ENCODE peak calls at places on chromosomes 12 and 14, in six cellular contexts. One of them, this sample, is unnamed.

GRCh38 chr12:52086366-52086765 is 6.9 kb downstream of the SMIM41 start:
- DNase-seq in GM23338: no peak
- DNase-seq in OCI-LY7: no peak
- DNase-seq in neural progenitor cell: no peak
- DNase-seq in GM23248: peak
- DNase-seq in HCT116: no peak
- DNase-seq in this sample: no peak

GRCh38 chr12:52702338-52702737 is 986 bp downstream of the KRT77 start:
- DNase-seq in GM23338: no peak
- DNase-seq in OCI-LY7: no peak
- DNase-seq in neural progenitor cell: no peak
- DNase-seq in GM23248: no peak
- DNase-seq in HCT116: no peak
- DNase-seq in this sample: no peak

GRCh38 chr12:13864081-13864673 is 117.2 kb downstream of the GRIN2B start:
- DNase-seq in GM23338: peak
- DNase-seq in OCI-LY7: peak
- DNase-seq in neural progenitor cell: peak
- DNase-seq in GM23248: peak
- DNase-seq in HCT116: peak
- DNase-seq in this sample: peak

GRCh38 chr14:63204407-63205280 is at the start of gene RHOJ:
- DNase-seq in GM23338: peak
- DNase-seq in OCI-LY7: no peak
- DNase-seq in neural progenitor cell: peak
- DNase-seq in GM23248: peak
- DNase-seq in HCT116: no peak
- DNase-seq in this sample: peak

GRCh38 chr14:66240112-66240511 is 246.1 kb upstream of the CCDC196 start:
- DNase-seq in GM23338: no peak
- DNase-seq in OCI-LY7: no peak
- DNase-seq in neural progenitor cell: no peak
- DNase-seq in GM23248: peak
- DNase-seq in HCT116: no peak
- DNase-seq in this sample: no peak

GRCh38 chr12:48021485-48022179 is 17.4 kb upstream of the COL2A1 start:
- DNase-seq in GM23338: peak
- DNase-seq in OCI-LY7: no peak
- DNase-seq in neural progenitor cell: peak
- DNase-seq in GM23248: no peak
- DNase-seq in HCT116: no peak
- DNase-seq in this sample: peak

GRCh38 chr14:31937730-31938346 is 139.3 kb upstream of the ARHGAP5 start:
- DNase-seq in GM23338: no peak
- DNase-seq in OCI-LY7: peak
- DNase-seq in neural progenitor cell: no peak
- DNase-seq in GM23248: peak
- DNase-seq in HCT116: peak
- DNase-seq in this sample: peak

GRCh38 chr12:109485201-109485600 is 7.8 kb downstream of the UBE3B start:
- DNase-seq in GM23338: no peak
- DNase-seq in OCI-LY7: no peak
- DNase-seq in neural progenitor cell: no peak
- DNase-seq in GM23248: no peak
- DNase-seq in HCT116: no peak
- DNase-seq in this sample: no peak

GRCh38 chr12:66288121-66288520 is 14.2 kb upstream of the HELB start:
- DNase-seq in GM23338: no peak
- DNase-seq in OCI-LY7: no peak
- DNase-seq in neural progenitor cell: no peak
- DNase-seq in GM23248: no peak
- DNase-seq in HCT116: no peak
- DNase-seq in this sample: no peak

GRCh38 chr14:34254031-34254430 is 208.0 kb downstream of the SPTSSA start:
- DNase-seq in GM23338: no peak
- DNase-seq in OCI-LY7: no peak
- DNase-seq in neural progenitor cell: no peak
- DNase-seq in GM23248: no peak
- DNase-seq in HCT116: no peak
- DNase-seq in this sample: no peak

DNA sequence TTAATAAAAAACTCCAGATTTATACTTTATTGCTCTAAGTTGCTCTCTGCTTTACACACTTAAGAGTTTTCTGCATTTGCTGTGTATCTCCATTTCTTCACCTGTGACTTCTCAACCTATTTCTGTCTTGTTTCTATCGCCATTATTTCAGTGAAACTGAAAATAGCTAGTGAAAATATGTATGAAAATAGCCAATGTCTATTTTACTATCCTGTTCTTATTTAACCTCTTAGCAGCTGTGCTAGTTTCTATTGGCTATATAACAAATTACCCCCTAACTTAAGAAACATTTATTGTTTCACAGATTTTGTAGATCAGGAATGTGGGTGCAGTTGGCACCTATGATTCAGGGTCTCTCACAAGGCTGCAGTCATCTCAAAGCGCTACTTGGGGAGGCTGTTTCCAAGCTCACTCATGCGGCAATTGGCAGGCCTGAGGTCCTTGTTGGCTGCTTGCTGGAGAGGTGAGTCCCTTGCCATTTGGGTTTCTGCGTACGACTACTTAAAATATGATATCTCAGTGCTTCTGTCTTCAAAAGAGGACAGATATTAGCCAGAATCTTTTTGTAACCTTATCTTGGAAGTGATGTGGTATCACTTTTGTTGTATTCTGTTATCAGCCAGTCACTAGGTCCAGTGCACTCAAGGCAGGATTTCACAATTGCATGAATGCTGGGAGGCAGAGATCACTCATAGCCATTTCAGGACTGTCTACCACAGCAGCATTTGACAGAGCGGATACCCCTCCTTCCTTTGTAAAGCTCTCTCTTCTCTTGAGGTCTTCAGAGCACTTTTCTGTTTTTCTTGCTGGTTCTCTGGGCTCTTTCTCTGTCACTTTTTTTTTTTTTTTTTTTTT is 7.2 kb downstream of the ERC1 start:
- DNase-seq in GM23338: no peak
- DNase-seq in OCI-LY7: peak
- DNase-seq in neural progenitor cell: no peak
- DNase-seq in GM23248: no peak
- DNase-seq in HCT116: no peak
- DNase-seq in this sample: peak
- H3K4me2 ChIP-seq in GM23338: no peak
- H3K4me2 ChIP-seq in OCI-LY7: peak
- H3K4me2 ChIP-seq in neural progenitor cell: no peak
- H3K4me2 ChIP-seq in GM23248: no peak
- H3K4me2 ChIP-seq in HCT116: no peak
- H3K4me2 ChIP-seq in this sample: peak

GRCh38 chr12:130482448-130482847 is 144.8 kb downstream of the PIWIL1 start:
- DNase-seq in GM23338: peak
- DNase-seq in OCI-LY7: no peak
- DNase-seq in neural progenitor cell: peak
- DNase-seq in GM23248: no peak
- DNase-seq in HCT116: no peak
- DNase-seq in this sample: no peak
- H2AFZ ChIP-seq in GM23338: no peak
- H2AFZ ChIP-seq in OCI-LY7: no peak
- H2AFZ ChIP-seq in neural progenitor cell: no peak
- H2AFZ ChIP-seq in GM23248: no peak
- H2AFZ ChIP-seq in HCT116: no peak
- H2AFZ ChIP-seq in this sample: no peak

GRCh38 chr14:101372494-101372813 is 188.8 kb upstream of the DIO3 start:
- DNase-seq in GM23338: no peak
- DNase-seq in OCI-LY7: no peak
- DNase-seq in neural progenitor cell: no peak
- DNase-seq in GM23248: no peak
- DNase-seq in HCT116: no peak
- DNase-seq in this sample: no peak

GRCh38 chr14:101369916-101370592 is 191.2 kb upstream of the DIO3 start:
- DNase-seq in GM23338: no peak
- DNase-seq in OCI-LY7: no peak
- DNase-seq in neural progenitor cell: no peak
- DNase-seq in GM23248: no peak
- DNase-seq in HCT116: no peak
- DNase-seq in this sample: no peak

GRCh38 chr14:101369194-101369915 is 191.9 kb upstream of the DIO3 start:
- DNase-seq in GM23338: no peak
- DNase-seq in OCI-LY7: no peak
- DNase-seq in neural progenitor cell: no peak
- DNase-seq in GM23248: no peak
- DNase-seq in HCT116: no peak
- DNase-seq in this sample: no peak

GRCh38 chr14:101371691-101372493 is 189.4 kb upstream of the DIO3 start:
- DNase-seq in GM23338: no peak
- DNase-seq in OCI-LY7: no peak
- DNase-seq in neural progenitor cell: no peak
- DNase-seq in GM23248: no peak
- DNase-seq in HCT116: no peak
- DNase-seq in this sample: no peak

GRCh38 chr14:101370593-101371569 is 190.4 kb upstream of the DIO3 start:
- DNase-seq in GM23338: no peak
- DNase-seq in OCI-LY7: no peak
- DNase-seq in neural progenitor cell: no peak
- DNase-seq in GM23248: no peak
- DNase-seq in HCT116: no peak
- DNase-seq in this sample: no peak
- TF ChIP-seq EZH2phosphoT487 in GM23338: no peak
- TF ChIP-seq EZH2phosphoT487 in OCI-LY7: no peak
- TF ChIP-seq EZH2phosphoT487 in neural progenitor cell: no peak
- TF ChIP-seq EZH2phosphoT487 in GM23248: no peak
- TF ChIP-seq EZH2phosphoT487 in HCT116: no peak
- TF ChIP-seq EZH2phosphoT487 in this sample: no peak

GRCh38 chr12:124752437-124753229 is 111.0 kb downstream of the SCARB1 start:
- DNase-seq in GM23338: no peak
- DNase-seq in OCI-LY7: no peak
- DNase-seq in neural progenitor cell: no peak
- DNase-seq in GM23248: peak
- DNase-seq in HCT116: no peak
- DNase-seq in this sample: no peak
- H3K4me2 ChIP-seq in GM23338: no peak
- H3K4me2 ChIP-seq in OCI-LY7: no peak
- H3K4me2 ChIP-seq in neural progenitor cell: no peak
- H3K4me2 ChIP-seq in GM23248: peak
- H3K4me2 ChIP-seq in HCT116: no peak
- H3K4me2 ChIP-seq in this sample: no peak

DNA sequence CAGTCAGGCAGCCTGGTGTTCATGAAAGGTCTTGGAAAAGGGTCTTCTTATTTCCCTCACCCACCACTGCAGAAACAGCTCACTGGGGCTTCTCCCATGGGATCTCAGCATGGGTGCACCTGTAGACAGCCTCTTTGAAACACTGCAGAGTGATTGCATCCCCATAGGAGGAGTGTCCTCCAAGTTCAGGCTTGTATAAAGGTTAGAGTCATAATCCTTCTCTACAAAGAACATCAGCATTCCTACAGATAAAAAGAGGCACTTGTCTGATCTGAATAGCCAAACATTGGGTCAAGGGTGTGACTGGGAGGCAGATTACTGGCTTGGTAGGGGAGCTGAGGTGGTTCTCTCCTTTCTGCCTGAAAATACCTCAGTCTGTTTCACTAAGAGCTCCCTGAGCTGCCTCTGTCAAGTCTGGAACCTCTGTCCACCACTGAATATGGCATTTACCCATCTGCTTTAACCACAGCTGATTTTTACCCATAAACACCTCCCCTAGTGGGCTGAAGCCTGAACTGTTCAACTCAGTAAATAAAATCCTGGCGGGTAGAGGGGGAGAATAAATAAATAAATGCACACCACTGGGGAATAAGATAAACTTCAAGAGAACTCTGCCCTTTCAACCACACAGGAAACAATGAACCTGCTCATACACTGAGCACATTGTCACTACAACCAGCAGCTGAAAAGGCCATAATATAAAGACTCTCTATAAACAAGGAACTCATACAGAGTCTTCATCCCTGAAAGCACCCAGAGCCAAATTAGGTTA is 120.7 kb upstream of the SCAF11 start:
- DNase-seq in GM23338: no peak
- DNase-seq in OCI-LY7: peak
- DNase-seq in neural progenitor cell: no peak
- DNase-seq in GM23248: no peak
- DNase-seq in HCT116: no peak
- DNase-seq in this sample: no peak
- H2AFZ ChIP-seq in GM23338: no peak
- H2AFZ ChIP-seq in OCI-LY7: peak
- H2AFZ ChIP-seq in neural progenitor cell: no peak
- H2AFZ ChIP-seq in GM23248: no peak
- H2AFZ ChIP-seq in HCT116: no peak
- H2AFZ ChIP-seq in this sample: no peak

GRCh38 chr12:129696952-129697351 is 206.9 kb downstream of the TMEM132D start:
- DNase-seq in GM23338: no peak
- DNase-seq in OCI-LY7: no peak
- DNase-seq in neural progenitor cell: no peak
- DNase-seq in GM23248: no peak
- DNase-seq in HCT116: no peak
- DNase-seq in this sample: no peak
- TF ChIP-seq EZH2phosphoT487 in GM23338: no peak
- TF ChIP-seq EZH2phosphoT487 in OCI-LY7: no peak
- TF ChIP-seq EZH2phosphoT487 in neural progenitor cell: no peak
- TF ChIP-seq EZH2phosphoT487 in GM23248: no peak
- TF ChIP-seq EZH2phosphoT487 in HCT116: no peak
- TF ChIP-seq EZH2phosphoT487 in this sample: no peak

GRCh38 chr12:100151769-100152168 is 9.1 kb upstream of the BLTP3B start:
- DNase-seq in GM23338: peak
- DNase-seq in OCI-LY7: no peak
- DNase-seq in neural progenitor cell: no peak
- DNase-seq in GM23248: no peak
- DNase-seq in HCT116: no peak
- DNase-seq in this sample: no peak
- H3K4me2 ChIP-seq in GM23338: peak
- H3K4me2 ChIP-seq in OCI-LY7: no peak
- H3K4me2 ChIP-seq in neural progenitor cell: no peak
- H3K4me2 ChIP-seq in GM23248: no peak
- H3K4me2 ChIP-seq in HCT116: no peak
- H3K4me2 ChIP-seq in this sample: no peak

GRCh38 chr12:3218150-3218845 is 141.1 kb downstream of the TSPAN9 start:
- DNase-seq in GM23338: no peak
- DNase-seq in OCI-LY7: peak
- DNase-seq in neural progenitor cell: no peak
- DNase-seq in GM23248: peak
- DNase-seq in HCT116: no peak
- DNase-seq in this sample: peak
- H2AFZ ChIP-seq in GM23338: no peak
- H2AFZ ChIP-seq in OCI-LY7: no peak
- H2AFZ ChIP-seq in neural progenitor cell: no peak
- H2AFZ ChIP-seq in GM23248: no peak
- H2AFZ ChIP-seq in HCT116: no peak
- H2AFZ ChIP-seq in this sample: no peak

GRCh38 chr12:4809013-4809448 is 88.8 kb downstream of the GALNT8 start:
- DNase-seq in GM23338: peak
- DNase-seq in OCI-LY7: no peak
- DNase-seq in neural progenitor cell: peak
- DNase-seq in GM23248: no peak
- DNase-seq in HCT116: no peak
- DNase-seq in this sample: peak

GRCh38 chr12:4809449-4810218 is 89.4 kb downstream of the GALNT8 start:
- DNase-seq in GM23338: peak
- DNase-seq in OCI-LY7: no peak
- DNase-seq in neural progenitor cell: peak
- DNase-seq in GM23248: peak
- DNase-seq in HCT116: no peak
- DNase-seq in this sample: peak

GRCh38 chr12:4807813-4808212 is 87.6 kb downstream of the GALNT8 start:
- DNase-seq in GM23338: no peak
- DNase-seq in OCI-LY7: no peak
- DNase-seq in neural progenitor cell: no peak
- DNase-seq in GM23248: no peak
- DNase-seq in HCT116: no peak
- DNase-seq in this sample: no peak

GRCh38 chr12:4812621-4813327 is 92.6 kb downstream of the GALNT8 start:
- DNase-seq in GM23338: no peak
- DNase-seq in OCI-LY7: no peak
- DNase-seq in neural progenitor cell: no peak
- DNase-seq in GM23248: no peak
- DNase-seq in HCT116: no peak
- DNase-seq in this sample: no peak

GRCh38 chr12:4810219-4810671 is 90.0 kb downstream of the GALNT8 start:
- DNase-seq in GM23338: no peak
- DNase-seq in OCI-LY7: no peak
- DNase-seq in neural progenitor cell: no peak
- DNase-seq in GM23248: no peak
- DNase-seq in HCT116: no peak
- DNase-seq in this sample: no peak
- TF ChIP-seq EZH2phosphoT487 in GM23338: no peak
- TF ChIP-seq EZH2phosphoT487 in OCI-LY7: no peak
- TF ChIP-seq EZH2phosphoT487 in neural progenitor cell: peak
- TF ChIP-seq EZH2phosphoT487 in GM23248: no peak
- TF ChIP-seq EZH2phosphoT487 in HCT116: no peak
- TF ChIP-seq EZH2phosphoT487 in this sample: no peak

This sample was measured in hepatocyte.